ENCODE peak calls at places on chromosomes 11 and 22, in four cellular contexts. Q, W, T and M are unnamed samples.

GRCh38 chr11:23644443-23644842 is 784.2 kb upstream of the CCDC179 start:
- DNase-seq in Q (no peak), W (no peak), T (no peak), M (no peak)

GRCh38 chr11:119797736-119798135 is 68.7 kb upstream of the NECTIN1 start:
- DNase-seq in T (no peak), W (no peak), Q (no peak), M (no peak)

GRCh38 chr11:117010808-117011540 is 87.3 kb downstream of the SIK3 start:
- DNase-seq in T (peak), Q (peak), W (no peak), M (no peak)

GRCh38 chr11:47403135-47403534 is 5.3 kb upstream of the SLC39A13 start:
- DNase-seq in W (no peak), Q (no peak), T (no peak), M (no peak)

GRCh38 chr22:19776433-19777031 is 16.0 kb downstream of the TBX1 start:
- DNase-seq in W (no peak), T (no peak), Q (no peak), M (peak)

GRCh38 chr11:69337211-69337721 is 43.3 kb downstream of the MYEOV start:
- DNase-seq in Q (no peak), T (peak), W (peak), M (no peak)

GRCh38 chr11:74791333-74792100 is 42.9 kb downstream of the RNF169 start:
- DNase-seq in T (no peak), W (no peak), Q (no peak), M (no peak)

GRCh38 chr11:26227311-26227710 is 104.6 kb upstream of the ANO3 start:
- DNase-seq in Q (peak), T (peak), W (no peak), M (no peak)

GRCh38 chr11:107857550-107858216 is 904 bp downstream of the SLC35F2 start:
- DNase-seq in Q (peak), T (peak), W (no peak), M (no peak)

GRCh38 chr11:35619754-35620640 is 1.7 kb downstream of the FJX1 start:
- DNase-seq in Q (peak), T (peak), W (no peak), M (no peak)

GRCh38 chr22:43862074-43862881 is at the start of gene SULT4A1:
- DNase-seq in Q (peak), T (no peak), W (no peak), M (no peak)

GRCh38 chr11:129694966-129695365 is 120.7 kb upstream of the TMEM45B start:
- DNase-seq in T (peak), W (no peak), Q (no peak), M (no peak)

GRCh38 chr22:35418088-35418487 is 18.1 kb downstream of the MCM5 start:
- DNase-seq in W (no peak), T (no peak), Q (peak), M (no peak)

GRCh38 chr11:28461338-28461737 is 353.1 kb downstream of the METTL15 start:
- DNase-seq in Q (peak), T (peak), W (no peak), M (no peak)
- H3K27ac ChIP-seq in Q (no peak), T (no peak), W (no peak), M (no peak)

DNA sequence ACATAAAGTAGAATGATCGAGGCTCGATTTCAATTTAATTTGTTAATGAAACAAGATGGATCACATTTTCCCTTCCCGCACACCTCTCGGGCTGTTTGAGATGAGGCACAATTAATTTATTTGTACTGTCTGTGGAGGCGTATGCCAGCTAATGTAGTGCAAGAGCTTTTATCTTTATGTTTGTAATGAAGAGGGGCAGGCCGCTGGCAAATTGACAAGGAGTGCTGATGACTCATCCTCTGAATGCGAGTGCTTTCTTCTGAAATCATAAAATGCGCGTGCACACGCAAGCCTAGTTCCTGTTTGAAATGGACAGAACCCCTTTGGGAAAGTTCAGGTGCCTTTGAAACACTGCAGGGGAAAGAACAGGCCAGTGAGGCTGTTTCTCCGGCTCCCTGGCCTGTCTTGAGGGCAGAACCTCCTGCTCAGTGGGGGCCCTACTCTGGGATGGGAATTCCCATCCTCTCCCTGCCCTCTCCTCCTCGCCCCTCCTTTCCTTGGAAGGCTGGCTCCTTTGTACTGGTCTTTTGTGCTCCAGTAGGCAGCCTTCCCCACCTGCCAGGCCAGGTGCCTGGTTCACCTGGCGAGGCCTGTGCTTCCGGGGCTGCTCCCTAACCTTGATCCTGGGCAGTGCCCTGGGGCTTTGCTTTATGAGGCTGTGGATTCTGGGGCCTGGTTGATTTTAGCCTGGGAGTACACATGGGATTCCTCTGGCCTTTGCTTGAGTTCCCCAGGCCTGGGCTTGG is 50.3 kb downstream of the TEAD1 start:
- DNase-seq in Q (peak), W (peak), T (peak), M (peak)
- H3K27ac ChIP-seq in Q (peak), W (peak), T (peak), M (peak)

GRCh38 chr11:72720806-72721205 is 31.4 kb downstream of the ARAP1 start:
- DNase-seq in Q (no peak), W (no peak), T (no peak), M (no peak)

GRCh38 chr11:72719144-72719543 is 33.1 kb downstream of the ARAP1 start:
- DNase-seq in T (no peak), W (no peak), Q (peak), M (no peak)

GRCh38 chr11:72721276-72721675 is 30.9 kb downstream of the ARAP1 start:
- DNase-seq in Q (no peak), W (no peak), T (no peak), M (no peak)

GRCh38 chr11:72719551-72719950 is 32.7 kb downstream of the ARAP1 start:
- DNase-seq in Q (no peak), T (no peak), W (no peak), M (no peak)

DNA sequence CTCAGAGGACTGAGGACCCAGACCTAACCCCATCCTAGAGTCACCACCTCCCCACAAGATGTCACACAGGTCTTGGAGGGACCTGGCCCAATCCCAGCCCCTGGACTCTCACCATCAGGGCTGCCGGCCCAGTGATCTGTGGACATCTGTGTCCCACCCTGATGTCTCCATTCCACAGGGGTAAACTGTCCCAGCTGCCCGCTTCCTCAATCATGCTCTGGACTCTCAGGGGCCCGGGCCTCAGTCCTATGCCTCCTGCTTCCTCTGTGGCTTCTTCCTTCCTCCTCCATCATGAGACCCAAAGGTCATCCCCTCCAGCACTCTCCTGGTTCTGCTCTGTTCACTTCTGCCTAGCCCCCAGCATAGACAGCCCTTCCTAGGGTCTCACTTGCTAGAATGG is 32.2 kb downstream of the ARAP1 start:
- DNase-seq in Q (no peak), W (no peak), T (no peak), M (no peak)
- H3K27ac ChIP-seq in Q (no peak), W (no peak), T (no peak), M (no peak)

GRCh38 chr11:498297-499181 is 8.5 kb downstream of the RNH1 start:
- DNase-seq in Q (no peak), T (no peak), W (no peak), M (peak)

GRCh38 chr11:496834-497564 is 10.0 kb downstream of the RNH1 start:
- DNase-seq in T (no peak), W (no peak), Q (no peak), M (peak)

GRCh38 chr11:495537-495931 is 11.5 kb downstream of the RNH1 start:
- DNase-seq in T (no peak), Q (no peak), W (no peak), M (peak)

GRCh38 chr11:499201-500076 is 7.6 kb downstream of the RNH1 start:
- DNase-seq in T (no peak), W (no peak), Q (no peak), M (no peak)

GRCh38 chr11:497565-498296 is 9.3 kb downstream of the RNH1 start:
- DNase-seq in T (no peak), W (no peak), Q (no peak), M (no peak)
- H3K27ac ChIP-seq in T (no peak), W (no peak), Q (no peak), M (no peak)

GRCh38 chr22:24176630-24177029 is 4.7 kb upstream of the SUSD2 start:
- DNase-seq in Q (no peak), T (no peak), W (no peak), M (no peak)
- H3K27ac ChIP-seq in Q (no peak), T (no peak), W (no peak), M (no peak)

DNA sequence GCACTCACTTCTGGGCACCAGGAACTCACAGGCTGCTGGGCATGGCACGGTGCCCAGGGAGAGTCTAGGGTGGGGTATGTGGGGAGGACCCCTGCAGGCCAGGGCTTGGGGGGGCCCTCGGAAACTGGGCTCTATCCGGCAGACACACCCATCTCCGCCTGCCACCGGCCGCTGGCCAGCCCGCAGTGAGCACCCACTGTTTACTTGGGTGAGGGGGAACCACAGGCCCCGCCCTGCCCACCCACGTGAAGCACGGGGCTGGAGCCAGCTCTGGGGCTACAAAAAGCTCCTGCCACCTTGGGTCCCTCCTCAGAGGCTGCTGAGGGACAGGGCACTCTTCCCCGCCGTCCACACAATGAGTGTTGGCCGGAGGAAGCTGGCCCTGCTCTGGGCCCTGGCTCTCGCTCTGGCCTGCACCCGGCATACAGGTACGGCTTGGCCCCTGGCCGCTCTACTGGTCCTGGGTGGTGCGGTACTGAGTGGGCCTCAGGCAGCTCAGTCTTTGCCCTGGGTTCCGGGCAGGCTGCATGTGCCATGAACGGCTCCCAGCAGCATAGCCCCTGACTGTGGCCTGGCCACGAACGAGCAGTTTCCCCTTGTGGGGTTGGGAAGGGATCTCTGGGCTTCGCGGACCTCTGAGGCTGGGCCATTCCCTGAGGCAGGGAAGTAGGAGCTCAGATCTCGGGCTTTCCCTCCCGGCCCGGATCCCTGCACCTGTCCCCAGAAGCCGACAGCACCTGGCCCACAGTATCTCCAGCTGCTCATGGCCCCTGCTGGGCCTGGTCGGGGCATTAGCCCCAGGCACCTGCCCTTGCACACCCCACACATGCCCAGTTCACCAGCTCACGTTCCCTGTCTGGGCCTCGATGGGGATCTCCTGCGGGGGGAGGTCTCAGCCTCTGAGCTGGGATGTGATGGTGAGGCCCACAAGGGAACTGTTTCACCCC is at the start of gene MUC5AC:
- DNase-seq in Q (no peak), T (no peak), W (no peak), M (peak)
- H3K27ac ChIP-seq in Q (no peak), T (no peak), W (no peak), M (no peak)

DNA sequence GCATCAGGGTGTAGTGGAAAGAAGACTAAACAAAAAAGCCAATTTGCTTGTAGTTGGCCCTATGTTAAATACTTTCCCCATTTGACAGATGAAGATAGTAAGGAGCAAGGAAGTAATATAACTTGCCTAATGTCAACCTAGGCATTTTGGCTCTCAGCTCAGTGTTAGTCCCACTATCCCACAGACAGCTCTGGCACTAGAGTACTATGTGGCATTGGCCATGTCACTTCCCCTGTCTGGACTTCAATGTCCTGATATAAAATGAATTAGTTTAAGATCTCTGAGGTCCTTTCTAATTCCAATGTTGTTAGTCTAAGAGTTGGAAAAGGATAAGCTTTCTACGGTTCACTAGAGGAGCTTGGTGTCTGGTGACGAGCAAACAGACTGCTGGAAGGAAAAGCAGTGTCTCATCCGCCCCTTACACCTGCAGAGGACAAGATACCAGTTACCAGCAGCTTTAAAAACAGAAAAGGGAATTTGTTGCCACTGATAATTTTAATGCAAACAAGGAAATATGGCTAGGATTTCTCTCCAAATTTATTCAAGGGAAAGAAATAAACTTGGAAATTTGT is 92.5 kb downstream of the RELT start:
- DNase-seq in T (no peak), Q (no peak), W (no peak), M (no peak)
- H3K27ac ChIP-seq in T (no peak), Q (no peak), W (no peak), M (no peak)

GRCh38 chr22:46148885-46149492 is 1.3 kb upstream of the PPARA start:
- DNase-seq in W (no peak), T (no peak), Q (no peak), M (no peak)
- H3K27ac ChIP-seq in W (peak), T (no peak), Q (no peak), M (no peak)

GRCh38 chr11:94925422-94926270 is 47.7 kb downstream of the CWC15 start:
- DNase-seq in T (no peak), Q (no peak), W (no peak), M (no peak)
- H3K27ac ChIP-seq in T (peak), Q (peak), W (peak), M (no peak)

DNA sequence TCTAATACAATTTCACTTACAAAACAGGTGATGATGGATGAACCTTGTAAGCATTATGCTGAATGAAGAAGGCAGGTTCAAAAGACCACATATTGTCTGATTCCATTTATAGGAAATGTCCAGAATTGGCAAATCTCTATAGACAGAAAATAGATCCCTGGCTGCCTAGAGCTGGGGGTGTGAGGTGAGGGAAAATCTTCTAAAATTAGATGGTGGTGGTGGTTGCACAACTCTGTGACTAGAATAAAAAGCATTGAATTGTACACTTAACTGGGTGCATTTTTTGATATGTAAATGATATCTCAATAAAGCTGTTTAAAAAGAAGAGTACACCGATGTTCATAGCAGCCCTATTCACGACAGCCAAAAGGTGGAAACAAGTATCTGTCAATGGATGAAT is 16.7 kb upstream of the CRY2 start:
- DNase-seq in T (no peak), W (no peak), Q (no peak), M (no peak)
- H3K27ac ChIP-seq in T (no peak), W (no peak), Q (no peak), M (no peak)